ENCODE peak calls at places on chromosomes 2 and 18, in four cellular contexts. W is stimulated activated CD4-positive, alpha-beta T cell treated with anti-CD3 and anti-CD28 coated beads, Interleukin-1b, Interleukin-23, amount 100 ng/mL, for 1 hour; G is A549; F is iPS-NIHi11. B is an unnamed sample.
A peak's percentile ranks its signal among the peaks of the same experiment; 100 is the strongest.

GRCh38 chr2:81242502-81242901 is 938.0 kb upstream of the LRRTM1 start:
- DNase-seq in F (no peak), G (no peak), W (no peak), B (no peak)

GRCh38 chr2:171595896-171596295 is 73.6 kb downstream of the CYBRD1 start:
- DNase-seq in F (no peak), G (peak; percentile 36), W (no peak), B (no peak)

GRCh38 chr2:212259236-212259635 is 279.4 kb downstream of the ERBB4 start:
- DNase-seq in W (no peak), G (no peak), F (no peak), B (no peak)

GRCh38 chr2:187499941-187500532 is 52.0 kb upstream of the CALCRL start:
- DNase-seq in W (no peak), G (peak; percentile 74), F (peak; percentile 38), B (peak; percentile 22)

GRCh38 chr2:79432731-79433146 is 80.1 kb upstream of the CTNNA2 start:
- DNase-seq in F (peak; percentile 11), G (no peak), W (no peak), B (no peak)

GRCh38 chr2:47177042-47177565 is 22.0 kb upstream of the STPG4 start:
- DNase-seq in G (no peak), W (no peak), F (no peak), B (no peak)

GRCh38 chr2:191835539-191836350 is 11.1 kb downstream of the CAVIN2 start:
- DNase-seq in F (peak; percentile 20), W (no peak), G (no peak), B (no peak)

GRCh38 chr2:106516436-106516835 is 29.3 kb downstream of the CD8B2 start:
- DNase-seq in W (no peak), G (no peak), F (no peak), B (no peak)

GRCh38 chr18:54004828-54005227 is 219.6 kb downstream of the MBD2 start:
- DNase-seq in F (no peak), G (peak; percentile 13), W (no peak), B (no peak)

GRCh38 chr2:239042046-239042445 is 194.2 kb downstream of the TWIST2 start:
- DNase-seq in G (no peak), F (no peak), W (no peak), B (no peak)

B was measured in SK-N-SH.